ENCODE peak calls at places on chromosome 2, in six cellular contexts. F is transverse colon, J is IMR-90, Q is heart right ventricle, D is fibroblast of lung, T is lower lobe of right lung. R is an unnamed sample.

GRCh38 chr2:9528036-9528787 is 27.4 kb downstream of the ADAM17 start:
- DNase-seq in J (peak; percentile 43), Q (no peak), T (no peak), F (no peak), D (no peak), R (no peak)

GRCh38 chr2:31232586-31232985 is 1.4 kb upstream of the EHD3 start:
- DNase-seq in T (no peak), Q (no peak), J (no peak), D (no peak), F (no peak), R (no peak)

GRCh38 chr2:23092831-23093230 is 292.1 kb upstream of the KLHL29 start:
- DNase-seq in F (no peak), Q (no peak), T (no peak), D (peak; percentile 13), J (peak; percentile 2), R (no peak)

GRCh38 chr2:42100696-42101585 is 53.1 kb downstream of the PKDCC start:
- DNase-seq in J (peak; percentile 69), F (peak; percentile 75), T (peak; percentile 79), Q (peak; percentile 59), D (peak; percentile 47), R (peak; percentile 93)

GRCh38 chr2:113370478-113371091 is 66.9 kb upstream of the ZNG1B start:
- DNase-seq in F (peak; percentile 75), T (peak; percentile 69), Q (peak; percentile 63), J (peak; percentile 72), D (peak; percentile 83), R (no peak)

GRCh38 chr2:133844214-133844892 is 276.1 kb upstream of the NCKAP5 start:
- DNase-seq in F (peak; percentile 67), Q (peak; percentile 67), T (peak; percentile 50), J (peak; percentile 88), D (peak; percentile 79), R (no peak)

GRCh38 chr2:1775511-1776035 is 31.3 kb upstream of the PXDN start:
- DNase-seq in J (no peak), T (peak; percentile 1), F (no peak), Q (no peak), D (no peak), R (no peak)

GRCh38 chr2:65017335-65017734 is 28.1 kb downstream of the SLC1A4 start:
- DNase-seq in Q (peak; percentile 20), D (no peak), J (no peak), T (no peak), F (peak; percentile 34), R (no peak)

GRCh38 chr2:105746177-105747080 is 1.7 kb downstream of the NCK2 start:
- DNase-seq in J (no peak), Q (peak; percentile 36), T (peak; percentile 89), D (no peak), F (peak; percentile 89), R (peak; percentile 96)

GRCh38 chr2:68800517-68800916 is 65.9 kb downstream of the ARHGAP25 start:
- DNase-seq in D (no peak), Q (no peak), F (no peak), T (no peak), J (no peak), R (no peak)

GRCh38 chr2:25276569-25277465 is 64.9 kb downstream of the DNMT3A start:
- DNase-seq in Q (peak; percentile 64), T (peak; percentile 76), F (peak; percentile 60), D (no peak), J (no peak), R (peak; percentile 94)

GRCh38 chr2:95700554-95700953 is 108.8 kb downstream of the TRIM43 start:
- DNase-seq in J (no peak), Q (no peak), F (no peak), T (no peak), D (no peak), R (no peak)

GRCh38 chr2:240179186-240179815 is 38.8 kb upstream of the OTOS start:
- DNase-seq in D (no peak), J (no peak), Q (no peak), F (no peak), T (no peak), R (peak; percentile 41)

GRCh38 chr2:238709961-238710360 is 137.9 kb upstream of the TWIST2 start:
- DNase-seq in Q (no peak), F (no peak), T (no peak), D (no peak), J (peak; percentile 24), R (no peak)

GRCh38 chr2:24543252-24543651 is 52.2 kb downstream of the NCOA1 start:
- DNase-seq in T (no peak), Q (no peak), F (no peak), J (no peak), D (no peak), R (no peak)

GRCh38 chr2:40341198-40341597 is 110.7 kb downstream of the SLC8A1 start:
- DNase-seq in Q (no peak), J (peak; percentile 59), D (no peak), F (no peak), T (no peak), R (no peak)

GRCh38 chr2:109372171-109372568 is 241.6 kb downstream of the SEPTIN10 start:
- DNase-seq in Q (no peak), F (no peak), T (no peak), J (no peak), D (no peak), R (no peak)

GRCh38 chr2:120958623-120959366 is 223.1 kb downstream of the GLI2 start:
- DNase-seq in T (no peak), J (no peak), D (no peak), F (no peak), Q (no peak), R (no peak)

GRCh38 chr2:187271825-187272224 is 176.2 kb downstream of the CALCRL start:
- DNase-seq in D (no peak), J (no peak), F (no peak), T (no peak), Q (no peak), R (no peak)

GRCh38 chr2:187274146-187274545 is 173.9 kb downstream of the CALCRL start:
- DNase-seq in T (no peak), Q (no peak), J (no peak), D (no peak), F (no peak), R (no peak)

DNA sequence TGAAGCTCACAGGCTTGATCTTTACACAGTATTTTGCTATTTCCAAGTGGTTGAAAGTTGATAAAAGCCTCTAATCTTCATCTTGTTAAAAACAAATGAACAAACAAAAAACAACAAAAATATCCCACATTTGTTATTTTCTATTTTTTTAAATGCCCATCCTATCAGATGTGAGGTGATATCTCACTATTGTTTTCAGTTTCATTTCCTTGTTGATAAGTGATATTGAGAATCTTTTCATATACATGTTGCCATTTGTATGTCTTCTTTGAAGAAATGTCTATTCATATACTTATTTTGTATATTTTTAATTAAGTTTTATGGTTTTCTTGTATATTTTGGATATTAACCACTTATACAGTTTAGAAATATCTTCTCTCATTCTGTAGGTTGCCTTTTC is 175.8 kb downstream of the CALCRL start:
- DNase-seq in D (no peak), F (no peak), J (no peak), T (no peak), Q (no peak), R (no peak)
- H3K4me1 ChIP-seq in D (no peaks in the 10 kb centered on the region), F (no peaks in the 10 kb centered on the region), J (no peaks in the 10 kb centered on the region), T (no peaks in the 10 kb centered on the region), Q (no peaks in the 10 kb centered on the region), R (no peaks in the 10 kb centered on the region)

GRCh38 chr2:67456441-67456840 is 59.3 kb downstream of the ETAA1 start:
- DNase-seq in Q (no peak), F (no peak), D (no peak), T (no peak), J (no peak), R (no peak)

GRCh38 chr2:67451086-67451832 is 54.1 kb downstream of the ETAA1 start:
- DNase-seq in T (no peak), F (no peak), J (peak; percentile 85), Q (no peak), D (peak; percentile 82), R (no peak)

GRCh38 chr2:67455219-67456142 is 58.3 kb downstream of the ETAA1 start:
- DNase-seq in Q (no peak), D (no peak), T (no peak), J (no peak), F (no peak), R (no peak)

GRCh38 chr2:67457699-67458098 is 60.6 kb downstream of the ETAA1 start:
- DNase-seq in F (no peak), J (no peak), Q (no peak), D (no peak), T (no peak), R (no peak)

DNA sequence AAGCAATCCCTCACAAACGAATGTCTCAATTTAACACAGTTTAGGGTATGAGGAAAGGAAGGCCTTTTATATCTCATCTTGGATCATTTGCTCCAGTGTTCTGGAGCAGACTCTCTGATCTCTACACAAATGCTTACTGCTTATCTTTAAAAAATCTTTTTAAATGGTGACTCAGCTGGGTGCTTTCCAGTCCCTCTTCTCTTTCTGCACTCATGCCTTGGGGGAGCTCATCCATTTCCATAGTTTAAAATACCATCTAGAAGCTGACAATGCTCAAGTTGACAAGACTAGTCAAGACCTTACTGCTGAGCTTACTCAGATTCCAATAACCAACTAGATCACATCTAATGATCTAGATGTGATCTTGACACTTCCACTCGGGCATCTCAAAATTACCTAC is 56.2 kb downstream of the ETAA1 start:
- DNase-seq in T (no peak), D (peak; percentile 48), Q (no peak), J (peak; percentile 70), F (no peak), R (no peak)
- H3K4me1 ChIP-seq in T (no peaks in the 10 kb centered on the region), D (no peaks in the 10 kb centered on the region), Q (peaks cover 4% of the 10 kb centered on the region), J (no peaks in the 10 kb centered on the region), F (no peaks in the 10 kb centered on the region), R (no peaks in the 10 kb centered on the region)

DNA sequence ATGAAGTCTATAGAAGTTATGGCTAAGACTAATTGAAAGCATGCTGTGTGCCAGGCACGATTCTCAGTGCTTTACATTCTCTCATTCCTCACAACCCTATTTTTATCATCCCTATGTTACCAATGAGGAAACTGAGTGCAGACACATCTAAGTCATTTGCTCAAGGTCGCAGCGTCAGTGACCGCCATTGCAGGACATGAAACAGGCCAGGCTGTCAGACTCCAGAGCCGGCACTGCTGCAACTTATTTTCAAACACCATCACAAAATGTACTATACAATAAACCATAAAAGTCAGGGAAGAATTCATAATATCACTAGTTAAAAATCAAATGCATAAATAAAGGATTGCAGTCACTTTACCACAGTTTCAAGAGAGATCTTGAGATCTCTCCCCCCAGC is 5.6 kb downstream of the STK39 start:
- DNase-seq in F (no peak), D (no peak), T (no peak), Q (no peak), J (no peak), R (no peak)
- H3K4me1 ChIP-seq in F (peaks cover 23% of the 10 kb centered on the region), D (peaks cover 5% of the 10 kb centered on the region), T (peaks cover 18% of the 10 kb centered on the region), Q (peaks cover 81% of the 10 kb centered on the region), J (peaks cover 22% of the 10 kb centered on the region), R (peaks cover 51% of the 10 kb centered on the region)

DNA sequence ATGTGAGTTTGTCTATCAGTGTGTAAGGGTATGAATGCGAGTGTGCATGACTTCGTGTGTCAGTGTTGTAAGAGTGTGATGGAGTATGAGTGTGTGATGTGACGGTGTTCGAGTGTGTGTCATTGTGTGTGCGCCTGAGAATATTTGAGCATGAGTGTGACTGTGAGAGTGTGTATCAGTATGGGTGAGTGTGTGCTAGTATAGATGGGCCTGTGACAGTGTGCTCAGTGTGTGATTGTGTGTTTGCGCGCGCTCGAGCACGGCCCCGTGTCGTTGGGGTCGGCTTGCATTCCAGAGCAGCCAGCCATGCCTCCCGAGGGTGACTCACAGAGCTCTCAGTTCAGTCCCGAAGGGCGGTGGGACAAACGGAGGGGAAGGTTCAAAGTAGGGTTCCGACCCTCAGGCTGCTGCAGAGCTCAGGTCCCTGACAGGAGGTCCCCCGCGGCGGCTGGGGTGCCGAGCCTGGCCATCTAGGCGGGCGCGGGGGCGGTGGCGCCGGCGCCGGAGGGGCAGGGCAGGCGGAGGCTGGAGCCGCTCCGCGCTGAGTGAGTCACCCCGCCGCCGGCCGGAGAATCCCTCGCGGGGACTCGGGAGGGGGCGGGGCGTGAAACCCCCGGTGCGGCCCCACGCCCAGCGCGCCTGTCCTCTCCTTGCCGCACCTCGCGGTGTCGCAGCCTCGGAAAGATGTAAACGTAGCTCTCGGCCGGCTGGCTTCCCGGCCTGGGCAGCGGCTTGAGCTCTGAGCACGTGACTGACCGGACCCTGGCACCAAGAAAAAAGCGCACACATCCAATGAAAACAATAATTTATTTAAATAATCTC is 3.8 kb downstream of the DLX2 start:
- DNase-seq in J (peak; percentile 71), Q (no peak), T (no peak), D (no peak), F (peak; percentile 34), R (peak; percentile 79)
- H3K4me1 ChIP-seq in J (peaks cover 14% of the 10 kb centered on the region), Q (peaks cover 87% of the 10 kb centered on the region), T (peaks cover 88% of the 10 kb centered on the region), D (peaks cover 18% of the 10 kb centered on the region), F (peaks cover 76% of the 10 kb centered on the region), R (peaks cover 86% of the 10 kb centered on the region)

R was measured in spleen.